ENCODE peak calls at places on chromosomes 13 and 19, in nine cellular contexts. E is DND-41; Z is thoracic aorta; Q is left ventricle myocardium inferior; G is fibroblast of lung; A is CD8-positive, alpha-beta T cell; M is body of pancreas; K is RWPE1; X is mammary epithelial cell. I is an unnamed sample.

GRCh38 chr19:53659292-53659691 is 27.5 kb downstream of the DPRX start:
- DNase-seq in Z (no peak), X (peak), E (peak), G (no peak), A (no peak), K (peak), M (no peak), Q (no peak), I (no peak)

GRCh38 chr13:102729560-102730275 is 34.9 kb upstream of the METTL21C start:
- DNase-seq in X (peak), M (no peak), A (no peak), G (peak), Z (no peak), Q (no peak), E (no peak), K (peak), I (no peak)

GRCh38 chr13:25180450-25180794 is 8.3 kb upstream of the AMER2 start:
- DNase-seq in A (no peak), K (no peak), X (no peak), Z (no peak), Q (no peak), E (no peak), M (no peak), G (no peak), I (no peak)

GRCh38 chr19:49591731-49592485 is 926 bp downstream of the PRR12 start:
- DNase-seq in M (peak), K (peak), G (peak), A (peak), Q (peak), Z (no peak), E (peak), X (peak), I (no peak)

GRCh38 chr19:1057185-1057857 is 9.6 kb upstream of the ARHGAP45 start:
- DNase-seq in M (no peak), A (no peak), Q (no peak), X (peak), K (no peak), E (peak), G (peak), Z (no peak), I (no peak)

GRCh38 chr19:53504903-53505302 is 33.0 kb upstream of the ZNF331 start:
- DNase-seq in M (no peak), Z (no peak), A (no peak), X (no peak), Q (no peak), K (no peak), G (no peak), E (no peak), I (no peak)

GRCh38 chr19:13082192-13083007 is 20.3 kb downstream of the LYL1 start:
- DNase-seq in K (no peak), G (peak), X (no peak), E (no peak), M (peak), Z (no peak), Q (no peak), A (no peak), I (no peak)

GRCh38 chr19:10424011-10424637 is 3.8 kb downstream of the PDE4A start:
- DNase-seq in Z (no peak), A (peak), E (peak), G (peak), Q (peak), M (peak), K (peak), X (peak), I (no peak)

GRCh38 chr13:44198826-44199225 is 174.8 kb upstream of the SERP2 start:
- DNase-seq in X (peak), Z (no peak), K (no peak), E (no peak), M (no peak), A (no peak), G (no peak), Q (no peak), I (no peak)

GRCh38 chr13:71785361-71785760 is 81.6 kb downstream of the DACH1 start:
- DNase-seq in K (no peak), X (no peak), E (no peak), G (no peak), Z (no peak), A (no peak), Q (no peak), M (no peak), I (no peak)

GRCh38 chr13:90238433-90238832 is 1109.1 kb upstream of the MIR17HG start:
- DNase-seq in Z (no peak), X (peak), Q (no peak), K (peak), E (no peak), M (no peak), A (no peak), G (peak), I (no peak)

GRCh38 chr13:84645196-84646071 is 763.2 kb upstream of the SLITRK1 start:
- DNase-seq in G (peak), A (no peak), K (no peak), Z (no peak), E (no peak), Q (no peak), X (no peak), M (peak), I (peak)

GRCh38 chr19:33245948-33246728 is 20.5 kb upstream of the SLC7A10 start:
- DNase-seq in A (no peak), Q (peak), G (no peak), X (no peak), Z (no peak), K (no peak), E (peak), M (no peak), I (no peak)

GRCh38 chr19:51450730-51451307 is 7.4 kb downstream of the SIGLEC8 start:
- DNase-seq in E (no peak), K (no peak), A (no peak), Z (no peak), G (no peak), M (no peak), Q (no peak), X (no peak), I (no peak)

GRCh38 chr13:49351871-49352270 is 92.0 kb downstream of the CAB39L start:
- DNase-seq in E (no peak), Z (no peak), M (no peak), K (no peak), G (peak), Q (no peak), A (no peak), X (peak), I (peak)

GRCh38 chr19:6067975-6068374 is 42.3 kb downstream of the RFX2 start:
- DNase-seq in Z (no peak), M (no peak), E (no peak), A (no peak), Q (no peak), G (no peak), K (no peak), X (no peak), I (no peak)

GRCh38 chr19:6066661-6067646 is 43.3 kb downstream of the RFX2 start:
- DNase-seq in E (no peak), K (peak), G (peak), X (peak), M (peak), Z (peak), Q (peak), A (no peak), I (no peak)

GRCh38 chr19:6069268-6069771 is 41.0 kb downstream of the RFX2 start:
- DNase-seq in K (no peak), Z (no peak), E (no peak), G (no peak), M (no peak), A (no peak), X (no peak), Q (no peak), I (no peak)

GRCh38 chr19:6070179-6071102 is 39.9 kb downstream of the RFX2 start:
- DNase-seq in Q (no peak), Z (no peak), X (no peak), A (no peak), E (no peak), K (no peak), M (no peak), G (no peak), I (no peak)

DNA sequence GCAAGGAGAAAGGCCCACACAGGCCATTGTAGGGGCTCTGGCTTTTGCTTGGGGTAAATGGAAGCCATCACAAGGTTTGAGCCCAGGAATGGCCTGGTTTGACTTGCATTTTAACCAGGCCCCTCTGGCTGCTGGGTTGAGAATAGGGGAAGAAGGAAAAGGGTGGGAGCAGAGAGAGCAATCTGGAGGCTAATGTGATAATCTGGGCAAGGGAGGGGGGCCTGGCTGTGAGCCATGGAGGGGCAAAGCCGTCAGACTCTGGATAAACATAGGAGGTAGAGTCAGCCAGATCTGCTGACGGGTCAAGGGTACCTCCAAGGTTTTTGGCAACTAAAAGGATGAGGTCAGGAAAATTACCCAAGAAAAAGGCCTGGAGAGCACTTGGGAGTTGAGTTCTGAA is 41.6 kb downstream of the RFX2 start:
- DNase-seq in K (no peak), Z (no peak), X (no peak), M (no peak), G (no peak), E (no peak), Q (no peak), A (no peak), I (no peak)
- H3K27ac ChIP-seq in K (peak), Z (peak), X (no peak), M (no peak), G (no peak), E (no peak), Q (no peak), A (no peak), I (no peak)

GRCh38 chr19:35986111-35986510 is 8.9 kb upstream of the SDHAF1 start:
- DNase-seq in G (no peak), E (no peak), Z (no peak), A (no peak), Q (no peak), M (no peak), X (no peak), K (no peak), I (no peak)

GRCh38 chr19:35988824-35989223 is 6.2 kb upstream of the SDHAF1 start:
- DNase-seq in E (no peak), Q (no peak), G (no peak), M (no peak), K (no peak), Z (no peak), A (no peak), X (no peak), I (no peak)

GRCh38 chr19:35987571-35987896 is 7.5 kb upstream of the SDHAF1 start:
- DNase-seq in Z (no peak), Q (no peak), X (no peak), E (no peak), M (no peak), A (no peak), K (no peak), G (no peak), I (no peak)

GRCh38 chr19:35983177-35983576 is 11.8 kb upstream of the SDHAF1 start:
- DNase-seq in K (no peak), G (no peak), M (no peak), Z (no peak), A (no peak), X (no peak), E (no peak), Q (no peak), I (no peak)

DNA sequence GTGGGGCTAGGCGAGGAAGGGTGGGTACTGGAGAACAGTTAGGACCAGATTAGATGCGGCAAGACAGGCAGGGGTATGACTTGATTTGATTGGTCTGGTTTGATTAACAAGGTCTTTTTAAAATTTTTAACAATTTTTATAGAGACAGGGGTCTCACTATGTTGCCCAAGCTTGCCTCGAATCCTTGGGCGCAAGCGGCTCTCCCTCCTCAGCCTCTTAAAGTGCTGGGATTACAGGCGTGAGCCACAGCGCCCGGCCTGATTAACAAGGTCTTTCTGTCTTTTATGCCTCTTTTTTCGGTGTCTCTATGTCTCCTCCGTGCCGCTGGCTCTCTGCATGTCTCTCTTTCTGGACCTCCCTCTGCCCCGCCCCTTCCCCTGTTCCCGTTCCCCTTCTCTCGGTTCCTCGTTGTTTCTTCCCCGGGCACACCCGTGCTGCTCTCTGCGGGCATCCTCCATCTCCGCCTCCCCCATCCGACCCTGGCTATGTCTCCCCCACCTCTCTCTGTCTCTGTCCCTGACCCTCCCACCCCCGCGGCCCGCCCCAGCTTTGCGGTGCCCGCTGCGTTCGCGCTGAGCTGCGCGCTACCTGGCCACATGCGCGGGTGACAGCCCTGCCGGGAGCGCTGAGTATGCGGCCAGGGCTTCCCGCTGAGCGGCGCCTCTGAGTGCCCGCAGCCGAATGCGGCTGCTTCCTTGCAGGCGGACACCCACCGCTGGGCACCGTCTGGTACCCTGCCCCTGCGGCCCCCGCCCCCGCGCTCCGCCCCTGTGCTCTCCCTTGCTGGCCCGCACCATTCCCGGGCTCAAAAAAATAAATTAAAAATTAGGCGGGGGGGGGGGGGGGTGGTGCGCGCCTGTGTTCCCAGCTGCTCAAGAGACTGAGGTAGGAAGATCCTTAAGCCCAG is 8.1 kb upstream of the SDHAF1 start:
- DNase-seq in Z (no peak), G (no peak), E (no peak), M (no peak), A (no peak), K (no peak), X (no peak), Q (peak), I (no peak)
- TF ChIP-seq CTCF in Z (no peak), G (no peak), E (no peak), M (no peak), A (no peak), K (no peak), X (no peak), Q (no peak), I (no peak)

DNA sequence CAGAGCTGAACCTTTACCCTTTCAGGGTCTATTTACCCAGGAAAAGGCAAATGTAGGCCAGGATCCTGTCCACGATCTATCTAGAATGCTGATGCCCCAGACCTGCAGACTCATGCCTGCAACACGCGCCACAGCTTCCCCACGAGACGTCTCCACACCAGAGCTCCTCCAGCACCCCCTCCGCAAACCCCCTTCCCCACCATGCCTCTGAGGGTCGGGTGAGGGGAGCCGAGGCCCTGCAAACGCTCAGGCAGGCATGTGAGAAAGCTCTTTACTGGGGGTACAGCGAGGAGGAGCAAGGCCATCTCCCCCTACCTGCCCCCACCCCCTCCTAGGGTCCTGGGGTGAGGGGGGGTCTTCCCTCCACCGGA is 8.9 kb downstream of the DYRK1B start:
- DNase-seq in Q (no peak), G (no peak), Z (no peak), A (no peak), X (no peak), K (no peak), M (no peak), E (no peak), I (no peak)
- H3K27ac ChIP-seq in Q (peak), G (no peak), Z (peak), A (no peak), X (no peak), K (peak), M (peak), E (peak), I (no peak)

GRCh38 chr13:110392510-110393233 is 85.6 kb downstream of the COL4A2 start:
- DNase-seq in E (no peak), X (no peak), M (no peak), Q (no peak), G (peak), K (no peak), A (no peak), Z (no peak), I (no peak)
- TF ChIP-seq CTCF in E (no peak), X (no peak), M (no peak), Q (no peak), G (no peak), K (no peak), A (no peak), Z (no peak), I (no peak)

GRCh38 chr19:43439183-43440063 is 24.7 kb downstream of the TEX101 start:
- DNase-seq in Z (no peak), X (peak), G (peak), E (peak), K (peak), Q (no peak), M (no peak), A (peak), I (no peak)
- H3K27ac ChIP-seq in Z (no peak), X (no peak), G (no peak), E (no peak), K (peak), Q (peak), M (no peak), A (peak), I (no peak)

GRCh38 chr13:73275163-73275562 is 216.4 kb downstream of the KLF5 start:
- DNase-seq in E (peak), M (no peak), G (no peak), A (no peak), Z (no peak), Q (no peak), X (no peak), K (no peak), I (no peak)
- TF ChIP-seq CTCF in E (peak), M (no peak), G (no peak), A (no peak), Z (no peak), Q (no peak), X (no peak), K (no peak), I (no peak)

I was measured in AG04450.